ENCODE peak calls at places on chromosomes 12 and 14, in four cellular contexts. D, K, P and Y are unnamed samples.

GRCh38 chr12:113155060-113155459 is 5.5 kb downstream of the CFAP73 start:
- DNase-seq in D (no peak), K (no peak), P (no peak), Y (no peak)

GRCh38 chr12:91178139-91178561 is 4.5 kb downstream of the DCN start:
- DNase-seq in D (peak), K (no peak), P (no peak), Y (no peak)

GRCh38 chr12:3972576-3972975 is 99.4 kb upstream of the PARP11 start:
- DNase-seq in D (no peak), K (no peak), P (no peak), Y (no peak)

GRCh38 chr12:12803186-12803585 is 10.0 kb upstream of the DDX47 start:
- DNase-seq in D (peak), K (no peak), P (peak), Y (no peak)

GRCh38 chr12:81360916-81361315 is 283.0 kb downstream of the ACSS3 start:
- DNase-seq in D (no peak), K (no peak), P (no peak), Y (no peak)

GRCh38 chr12:15575797-15576560 is 213.2 kb downstream of the EPS8 start:
- DNase-seq in D (no peak), K (no peak), P (no peak), Y (no peak)

GRCh38 chr14:23094666-23095195 is at the start of gene ACIN1:
- DNase-seq in D (peak), K (peak), P (peak), Y (peak)

GRCh38 chr12:62736596-62736995 is 198.4 kb downstream of the PPM1H start:
- DNase-seq in D (no peak), K (no peak), P (no peak), Y (no peak)

GRCh38 chr12:111412007-111412829 is 6.5 kb downstream of the SH2B3 start:
- DNase-seq in D (no peak), K (no peak), P (no peak), Y (no peak)

GRCh38 chr14:89911018-89911919 is 43.3 kb downstream of the EFCAB11 start:
- DNase-seq in D (peak), K (no peak), P (no peak), Y (peak)

GRCh38 chr12:92074889-92075288 is 70.8 kb downstream of the BTG1 start:
- DNase-seq in D (no peak), K (no peak), P (no peak), Y (no peak)

GRCh38 chr14:22026527-22026926 is 352.9 kb upstream of the OR4E1 start:
- DNase-seq in D (no peak), K (no peak), P (no peak), Y (no peak)

DNA sequence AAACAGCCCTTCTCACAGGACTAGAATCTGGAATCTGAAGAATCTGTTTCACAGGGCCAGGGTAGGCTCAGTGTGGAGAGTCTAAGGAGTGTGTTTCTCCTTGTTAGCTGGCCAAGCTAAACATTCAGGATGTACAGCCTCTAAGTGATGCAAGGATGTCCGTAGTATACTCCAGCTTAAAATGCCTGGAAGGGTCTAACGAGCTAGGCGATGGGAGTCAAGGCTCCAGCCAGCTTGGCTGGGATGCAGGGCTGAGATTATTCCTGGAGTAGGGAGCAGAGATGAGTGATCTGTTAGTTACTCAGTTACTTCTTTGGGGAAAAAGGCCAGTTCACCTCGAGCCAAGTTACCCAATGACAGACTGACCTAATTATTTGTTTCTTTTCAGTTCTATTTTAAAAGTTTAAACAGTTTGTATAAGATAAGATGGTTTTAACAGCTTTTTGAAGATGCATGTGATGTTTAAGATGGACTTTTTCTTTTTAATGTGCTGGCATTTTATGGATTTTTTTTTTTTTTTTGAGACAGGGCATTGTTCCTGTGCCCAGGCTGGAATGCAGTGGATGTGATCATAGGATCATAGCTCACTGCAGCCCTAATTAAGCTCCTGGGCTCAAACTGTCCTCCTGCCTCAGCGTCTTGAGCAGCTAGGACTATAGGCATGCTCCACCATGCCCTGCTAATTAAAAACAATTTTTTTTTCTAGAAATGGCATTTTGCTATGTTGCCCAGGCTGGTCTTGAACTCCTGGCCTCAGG is 41.1 kb downstream of the SYNE2 start:
- DNase-seq in D (peak), K (no peak), P (no peak), Y (no peak)
- TF ChIP-seq CHD1 in D (no peak), K (no peak), P (no peak), Y (no peak)

DNA sequence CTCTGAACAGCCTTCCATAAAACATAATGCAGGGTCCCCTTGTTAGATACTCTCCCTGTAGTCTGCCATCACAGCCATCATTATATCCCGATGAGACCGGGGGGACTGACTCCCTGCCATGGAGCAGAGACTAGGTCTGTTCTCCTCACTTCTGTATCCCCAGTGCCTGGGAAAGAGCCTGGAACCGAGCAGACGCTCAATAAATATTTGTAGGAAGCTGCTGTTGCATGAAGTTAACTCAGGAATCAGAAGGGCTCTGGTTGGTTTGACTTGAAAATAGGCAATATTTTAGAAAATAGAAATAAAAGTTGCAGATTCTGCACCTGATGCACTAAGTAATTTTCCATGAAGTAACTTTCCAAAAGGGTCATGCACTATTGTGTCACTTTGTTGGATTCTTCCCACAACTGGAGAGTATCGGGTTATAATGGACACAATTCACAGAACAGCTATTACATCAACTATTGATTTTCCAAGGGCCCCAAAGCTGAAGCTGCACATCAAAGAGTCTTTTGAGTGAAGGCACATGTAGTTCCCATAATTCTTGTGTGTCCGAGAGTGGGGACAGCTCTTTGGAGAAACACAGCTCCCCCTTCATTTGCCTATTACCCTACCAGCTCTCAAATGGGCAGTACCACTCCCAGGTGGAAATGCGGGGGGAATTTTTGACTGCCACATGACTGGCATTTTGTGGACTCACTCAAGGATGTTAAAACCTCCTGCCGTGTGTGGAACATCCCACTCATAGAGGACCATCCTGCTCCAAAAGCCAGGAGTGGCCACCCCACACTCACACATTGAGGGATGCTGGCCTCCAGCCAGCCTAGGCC is 18.8 kb downstream of the CLMN start:
- DNase-seq in D (no peak), K (no peak), P (no peak), Y (no peak)
- H3K4me2 ChIP-seq in D (no peak), K (no peak), P (no peak), Y (no peak)

GRCh38 chr14:53519137-53519536 is 366.0 kb upstream of the DDHD1 start:
- DNase-seq in D (peak), K (no peak), P (no peak), Y (no peak)

GRCh38 chr14:53517276-53517960 is 364.3 kb upstream of the DDHD1 start:
- DNase-seq in D (peak), K (no peak), P (no peak), Y (no peak)

GRCh38 chr14:53515264-53515663 is 362.1 kb upstream of the DDHD1 start:
- DNase-seq in D (peak), K (no peak), P (no peak), Y (no peak)

GRCh38 chr14:53520529-53520928 is 367.4 kb upstream of the DDHD1 start:
- DNase-seq in D (no peak), K (no peak), P (no peak), Y (no peak)

GRCh38 chr14:53516261-53516774 is 363.2 kb upstream of the DDHD1 start:
- DNase-seq in D (peak), K (no peak), P (no peak), Y (no peak)
- TF ChIP-seq CHD1 in D (no peak), K (no peak), P (no peak), Y (no peak)

DNA sequence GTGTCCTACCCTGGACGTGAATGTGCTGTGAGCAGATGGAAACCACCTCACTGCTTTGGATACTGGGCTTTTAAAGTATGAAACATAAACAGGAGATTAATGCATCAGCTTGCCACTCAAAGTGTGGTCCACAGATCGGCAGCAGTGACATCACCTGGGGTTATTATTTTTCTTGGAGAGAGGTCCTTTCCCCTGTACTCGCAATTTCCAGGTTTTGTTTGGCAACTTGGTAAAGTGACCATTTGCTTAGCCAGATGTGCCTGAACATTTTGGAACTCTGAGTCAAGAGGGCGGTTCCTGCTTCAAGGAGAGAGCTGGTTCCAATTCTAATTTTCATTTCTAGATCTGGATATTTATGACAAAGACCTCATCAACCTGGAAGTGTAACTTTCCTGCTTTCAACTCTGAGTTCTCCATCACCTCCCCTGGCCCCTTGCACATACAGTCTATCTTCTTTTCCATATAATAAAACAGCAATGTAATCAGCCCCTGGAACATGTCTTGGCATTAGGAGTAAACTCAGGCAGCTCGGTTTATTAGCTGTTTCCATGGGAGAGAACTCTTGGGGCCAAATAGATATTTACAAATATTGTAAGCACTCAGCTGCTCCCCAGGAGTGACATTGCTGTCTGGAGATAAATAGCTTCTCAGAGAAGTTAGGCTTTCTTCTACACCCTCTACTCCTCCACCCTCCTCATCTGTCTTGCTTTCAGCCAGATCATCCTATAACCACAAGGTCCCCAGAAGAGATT is 237.0 kb upstream of the TBX3 start:
- DNase-seq in D (peak), K (no peak), P (no peak), Y (no peak)
- H3K4me2 ChIP-seq in D (no peak), K (no peak), P (no peak), Y (no peak)

GRCh38 chr12:64574837-64575236 is 35.5 kb upstream of the RASSF3 start:
- DNase-seq in D (no peak), K (no peak), P (no peak), Y (no peak)

GRCh38 chr12:64568313-64568712 is 42.0 kb upstream of the RASSF3 start:
- DNase-seq in D (no peak), K (no peak), P (no peak), Y (no peak)

GRCh38 chr12:64572241-64572640 is 38.1 kb upstream of the RASSF3 start:
- DNase-seq in D (no peak), K (no peak), P (no peak), Y (no peak)

GRCh38 chr12:64569923-64570595 is 40.2 kb upstream of the RASSF3 start:
- DNase-seq in D (no peak), K (no peak), P (no peak), Y (no peak)

GRCh38 chr12:64571346-64571745 is 38.9 kb upstream of the RASSF3 start:
- DNase-seq in D (no peak), K (no peak), P (no peak), Y (no peak)
- TF ChIP-seq CHD1 in D (no peak), K (no peak), P (no peak), Y (no peak)

GRCh38 chr12:77033658-77034164 is 31.7 kb downstream of the E2F7 start:
- DNase-seq in D (no peak), K (no peak), P (no peak), Y (no peak)

GRCh38 chr12:77031745-77032144 is 33.6 kb downstream of the E2F7 start:
- DNase-seq in D (peak), K (no peak), P (no peak), Y (no peak)

DNA sequence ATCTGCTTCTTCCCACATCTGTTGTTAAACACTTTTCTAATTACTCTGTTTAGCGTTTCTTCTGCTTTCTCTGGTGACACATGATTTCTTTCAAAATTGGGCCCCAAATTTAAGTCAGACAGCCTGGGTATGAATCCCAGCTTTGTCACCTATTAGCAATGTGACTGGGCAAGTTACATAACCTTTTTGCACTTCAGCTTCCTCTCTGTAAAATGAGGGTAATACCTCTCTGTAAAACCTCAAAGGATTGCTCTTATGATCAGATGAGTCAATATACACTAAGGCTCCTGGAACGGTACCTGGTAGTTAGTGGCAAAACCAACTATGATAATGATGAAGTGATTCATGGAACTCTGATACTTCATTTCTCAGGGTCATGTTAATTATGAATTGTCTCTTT is 33.0 kb downstream of the E2F7 start:
- DNase-seq in D (peak), K (no peak), P (no peak), Y (no peak)
- H3K4me2 ChIP-seq in D (no peak), K (no peak), P (no peak), Y (no peak)

GRCh38 chr14:53838374-53838773 is 118.3 kb downstream of the BMP4 start:
- DNase-seq in D (no peak), K (no peak), P (no peak), Y (no peak)

GRCh38 chr14:53841109-53842099 is 115.2 kb downstream of the BMP4 start:
- DNase-seq in D (no peak), K (no peak), P (no peak), Y (no peak)

GRCh38 chr14:53836546-53836945 is 120.1 kb downstream of the BMP4 start:
- DNase-seq in D (no peak), K (no peak), P (no peak), Y (no peak)

GRCh38 chr14:53842938-53843337 is 113.7 kb downstream of the BMP4 start:
- DNase-seq in D (peak), K (no peak), P (no peak), Y (no peak)

DNA sequence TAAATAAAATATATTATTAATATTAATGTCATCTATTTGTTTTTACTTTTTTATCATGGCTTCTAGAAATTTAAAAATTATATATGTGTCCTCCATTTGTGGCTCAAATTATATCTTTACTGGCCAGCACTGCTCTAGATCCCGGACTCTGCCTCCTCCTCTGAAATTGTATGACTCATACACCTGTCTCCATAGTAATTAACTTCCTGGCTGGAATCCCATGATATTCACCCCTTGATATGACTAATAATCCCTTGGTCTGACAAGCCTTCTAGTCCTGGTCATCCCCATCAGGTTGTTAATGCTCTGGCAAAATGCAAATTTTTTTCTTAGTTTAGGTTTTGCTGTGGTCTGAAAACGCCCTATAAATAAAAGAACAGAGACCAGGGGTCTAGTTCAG is 116.2 kb downstream of the BMP4 start:
- DNase-seq in D (no peak), K (no peak), P (no peak), Y (no peak)
- TF ChIP-seq CHD1 in D (no peak), K (no peak), P (no peak), Y (no peak)

GRCh38 chr12:123282111-123282510 is 10.5 kb upstream of the CDK2AP1 start:
- DNase-seq in D (no peak), K (no peak), P (no peak), Y (no peak)
- H3K4me2 ChIP-seq in D (no peak), K (no peak), P (no peak), Y (no peak)

GRCh38 chr12:129530517-129530916 is 373.3 kb downstream of the TMEM132D start:
- DNase-seq in D (no peak), K (peak), P (no peak), Y (no peak)
- TF ChIP-seq CHD1 in D (no peak), K (no peak), P (no peak), Y (no peak)